ENCODE peak calls at places on chromosomes 16 and 17, in four cellular contexts. One of them, this sample, is unnamed.

GRCh38 chr17:44451016-44451415 is 52.2 kb downstream of the GPATCH8 start:
- DNase-seq in astrocyte of the spinal cord: no peak
- DNase-seq in GM12864: no peak
- DNase-seq in B cell: no peak
- DNase-seq in this sample: no peak

GRCh38 chr16:11254913-11255736 is 879 bp downstream of the SOCS1 start:
- DNase-seq in astrocyte of the spinal cord: peak; percentile 48
- DNase-seq in GM12864: no peak
- DNase-seq in B cell: peak; percentile 83
- DNase-seq in this sample: peak; percentile 52

GRCh38 chr16:52251495-52251894 is 295.4 kb downstream of the TOX3 start:
- DNase-seq in astrocyte of the spinal cord: no peak
- DNase-seq in GM12864: no peak
- DNase-seq in B cell: no peak
- DNase-seq in this sample: no peak

GRCh38 chr17:42895185-42895555 is 5.4 kb upstream of the G6PC1 start:
- DNase-seq in astrocyte of the spinal cord: peak; percentile 82
- DNase-seq in GM12864: no peak
- DNase-seq in B cell: no peak
- DNase-seq in this sample: peak; percentile 88

GRCh38 chr17:36949461-36949927 is 740 bp downstream of the AATF start:
- DNase-seq in astrocyte of the spinal cord: peak; percentile 63
- DNase-seq in GM12864: no peak
- DNase-seq in B cell: no peak
- DNase-seq in this sample: no peak

GRCh38 chr17:71842991-71843390 is 277.8 kb upstream of the SOX9 start:
- DNase-seq in astrocyte of the spinal cord: no peak
- DNase-seq in GM12864: no peak
- DNase-seq in B cell: no peak
- DNase-seq in this sample: no peak

GRCh38 chr17:50037321-50038107 is 18.4 kb upstream of the ITGA3 start:
- DNase-seq in astrocyte of the spinal cord: peak; percentile 82
- DNase-seq in GM12864: no peak
- DNase-seq in B cell: no peak
- DNase-seq in this sample: peak; percentile 78

GRCh38 chr16:85514601-85515318 is 98.4 kb upstream of the GSE1 start:
- DNase-seq in astrocyte of the spinal cord: peak; percentile 91
- DNase-seq in GM12864: no peak
- DNase-seq in B cell: no peak
- DNase-seq in this sample: peak; percentile 90

GRCh38 chr17:35051183-35051578 is 12.3 kb downstream of the RFFL start:
- DNase-seq in astrocyte of the spinal cord: no peak
- DNase-seq in GM12864: peak; percentile 76
- DNase-seq in B cell: peak; percentile 62
- DNase-seq in this sample: peak; percentile 20

GRCh38 chr17:51703364-51704341 is 443.3 kb downstream of the UTP18 start:
- DNase-seq in astrocyte of the spinal cord: peak; percentile 53
- DNase-seq in GM12864: no peak
- DNase-seq in B cell: no peak
- DNase-seq in this sample: peak; percentile 14

GRCh38 chr17:72539981-72540897 is 419.4 kb downstream of the SOX9 start:
- DNase-seq in astrocyte of the spinal cord: peak; percentile 72
- DNase-seq in GM12864: no peak
- DNase-seq in B cell: peak; percentile 49
- DNase-seq in this sample: peak; percentile 67

GRCh38 chr17:57017625-57018024 is 39.7 kb downstream of the SCPEP1 start:
- DNase-seq in astrocyte of the spinal cord: no peak
- DNase-seq in GM12864: no peak
- DNase-seq in B cell: no peak
- DNase-seq in this sample: no peak

GRCh38 chr17:82228842-82229685 is at the start of gene SLC16A3:
- DNase-seq in astrocyte of the spinal cord: peak; percentile 63
- DNase-seq in GM12864: no peak
- DNase-seq in B cell: peak; percentile 93
- DNase-seq in this sample: peak; percentile 82

GRCh38 chr17:44900894-44901293 is 1.6 kb upstream of the EFTUD2 start:
- DNase-seq in astrocyte of the spinal cord: peak; percentile 90
- DNase-seq in GM12864: no peak
- DNase-seq in B cell: no peak
- DNase-seq in this sample: peak; percentile 97

GRCh38 chr16:75789237-75789636 is 62.9 kb upstream of the CPHXL start:
- DNase-seq in astrocyte of the spinal cord: peak; percentile 62
- DNase-seq in GM12864: peak; percentile 16
- DNase-seq in B cell: peak; percentile 54
- DNase-seq in this sample: peak; percentile 67

GRCh38 chr17:6212766-6213165 is 142.6 kb downstream of the WSCD1 start:
- DNase-seq in astrocyte of the spinal cord: no peak
- DNase-seq in GM12864: no peak
- DNase-seq in B cell: no peak
- DNase-seq in this sample: no peak

GRCh38 chr16:4081577-4082021 is 34.6 kb downstream of the ADCY9 start:
- DNase-seq in astrocyte of the spinal cord: no peak
- DNase-seq in GM12864: no peak
- DNase-seq in B cell: no peak
- DNase-seq in this sample: peak; percentile 10

GRCh38 chr16:842631-843560 is 42.4 kb upstream of the GNG13 start:
- DNase-seq in astrocyte of the spinal cord: no peak
- DNase-seq in GM12864: no peak
- DNase-seq in B cell: no peak
- DNase-seq in this sample: no peak

GRCh38 chr16:9297437-9298113 is 206.1 kb downstream of the HAPSTR1 start:
- DNase-seq in astrocyte of the spinal cord: no peak
- DNase-seq in GM12864: no peak
- DNase-seq in B cell: no peak
- DNase-seq in this sample: no peak

GRCh38 chr16:7025616-7026190 is 306.9 kb upstream of the RBFOX1 start:
- DNase-seq in astrocyte of the spinal cord: no peak
- DNase-seq in GM12864: no peak
- DNase-seq in B cell: peak; percentile 2
- DNase-seq in this sample: no peak

GRCh38 chr17:3532106-3532858 is 25.3 kb downstream of the TRPV3 start:
- DNase-seq in astrocyte of the spinal cord: no peak
- DNase-seq in GM12864: no peak
- DNase-seq in B cell: no peak
- DNase-seq in this sample: no peak

GRCh38 chr17:32517982-32518381 is 31.2 kb downstream of the CDK5R1 start:
- DNase-seq in astrocyte of the spinal cord: no peak
- DNase-seq in GM12864: no peak
- DNase-seq in B cell: no peak
- DNase-seq in this sample: no peak

GRCh38 chr17:32514587-32514986 is 27.8 kb downstream of the CDK5R1 start:
- DNase-seq in astrocyte of the spinal cord: no peak
- DNase-seq in GM12864: no peak
- DNase-seq in B cell: no peak
- DNase-seq in this sample: no peak

GRCh38 chr17:32515677-32516383 is 29.0 kb downstream of the CDK5R1 start:
- DNase-seq in astrocyte of the spinal cord: no peak
- DNase-seq in GM12864: peak; percentile 77
- DNase-seq in B cell: no peak
- DNase-seq in this sample: no peak

GRCh38 chr17:32516940-32517711 is 30.3 kb downstream of the CDK5R1 start:
- DNase-seq in astrocyte of the spinal cord: no peak
- DNase-seq in GM12864: peak; percentile 74
- DNase-seq in B cell: peak; percentile 37
- DNase-seq in this sample: no peak

DNA sequence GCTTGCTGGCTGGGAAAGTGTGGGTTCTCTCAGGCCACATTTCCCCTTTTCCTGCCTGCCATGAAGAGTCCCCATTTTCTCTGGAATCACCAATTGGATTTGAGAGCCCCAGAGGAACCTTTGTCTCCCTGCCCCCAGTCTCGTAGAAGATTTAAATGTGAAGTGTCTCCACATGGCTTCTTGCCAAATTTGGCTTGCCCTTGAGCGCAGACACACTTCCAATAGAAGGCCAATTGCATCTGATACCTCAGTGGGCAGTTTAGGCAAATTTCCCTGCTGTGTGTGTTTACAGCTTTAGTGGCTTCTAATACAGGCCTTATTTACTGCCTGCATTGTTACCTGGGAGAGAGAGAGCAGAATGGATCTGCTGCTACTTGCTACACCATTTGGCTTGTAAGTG is 29.7 kb downstream of the CDK5R1 start:
- DNase-seq in astrocyte of the spinal cord: no peak
- DNase-seq in GM12864: no peak
- DNase-seq in B cell: no peak
- DNase-seq in this sample: no peak
- TF ChIP-seq CTCF in astrocyte of the spinal cord: no peak
- TF ChIP-seq CTCF in GM12864: no peak
- TF ChIP-seq CTCF in B cell: no peak
- TF ChIP-seq CTCF in this sample: no peak

DNA sequence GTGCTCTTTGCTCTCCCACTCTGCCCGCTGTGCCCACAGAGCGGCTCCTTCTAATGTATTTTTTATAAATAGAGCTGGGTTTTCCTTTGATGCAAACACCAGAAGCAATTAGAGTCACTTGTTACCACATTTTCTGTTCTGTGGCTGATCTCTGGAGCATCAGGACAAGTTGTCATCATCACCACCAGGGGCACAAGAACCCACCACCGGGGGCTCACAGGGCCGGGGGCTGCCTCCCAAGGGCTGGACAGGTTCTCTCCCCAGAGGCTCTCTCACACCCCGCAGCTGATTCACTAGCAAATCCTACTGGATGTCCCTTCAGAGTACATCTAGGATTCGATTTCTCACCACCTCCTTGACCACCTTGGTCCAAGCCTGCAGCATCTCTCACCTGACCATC is 18.5 kb downstream of the C16orf82 start:
- DNase-seq in astrocyte of the spinal cord: no peak
- DNase-seq in GM12864: no peak
- DNase-seq in B cell: no peak
- DNase-seq in this sample: no peak
- TF ChIP-seq CTCF in astrocyte of the spinal cord: no peak
- TF ChIP-seq CTCF in GM12864: no peak
- TF ChIP-seq CTCF in B cell: no peak
- TF ChIP-seq CTCF in this sample: no peak

GRCh38 chr16:74226361-74226979 is 70.1 kb upstream of the PSMD7 start:
- DNase-seq in astrocyte of the spinal cord: peak; percentile 25
- DNase-seq in GM12864: no peak
- DNase-seq in B cell: no peak
- DNase-seq in this sample: peak; percentile 40
- TF ChIP-seq CTCF in astrocyte of the spinal cord: peak; percentile 49
- TF ChIP-seq CTCF in GM12864: peak; percentile 35
- TF ChIP-seq CTCF in B cell: no peak
- TF ChIP-seq CTCF in this sample: peak; percentile 55

DNA sequence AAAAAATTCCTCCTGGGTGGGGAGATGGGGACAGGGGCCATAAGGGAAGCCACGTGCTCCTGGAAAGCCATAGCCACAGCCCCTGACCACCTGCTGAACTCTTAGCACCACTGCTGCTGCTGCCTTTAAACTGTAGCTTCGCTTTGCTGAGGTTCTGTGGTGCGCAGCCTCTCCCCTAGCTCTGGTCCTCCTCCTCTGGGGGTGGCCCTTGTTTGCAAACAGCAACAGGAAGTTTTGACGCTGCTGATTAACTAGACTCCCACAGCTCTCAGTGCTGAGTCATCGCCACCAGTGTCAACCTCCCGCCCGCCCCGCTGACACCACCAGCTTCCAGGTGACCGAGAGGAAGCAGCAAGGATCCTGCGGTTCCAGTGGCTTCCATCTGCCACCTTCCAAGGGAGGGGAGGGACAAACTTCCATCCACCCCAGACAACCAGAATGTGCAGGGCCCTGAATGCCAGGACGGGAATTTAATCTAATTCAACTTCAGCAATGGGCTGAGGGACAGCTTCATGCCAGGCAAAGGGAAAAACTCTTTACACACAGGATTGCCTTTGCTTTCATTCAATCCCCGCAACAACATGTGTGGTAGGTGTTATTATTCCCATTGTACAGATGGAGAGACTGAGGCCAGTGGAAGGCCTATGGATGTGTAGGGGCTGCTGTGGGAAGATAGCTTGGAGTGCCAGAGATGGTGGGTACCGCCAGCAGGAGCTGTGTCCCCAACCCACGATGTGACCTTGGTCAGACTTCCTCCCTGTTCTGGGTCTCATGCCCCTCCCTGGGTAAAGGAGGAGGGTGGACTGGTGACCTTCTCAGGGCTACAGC is 8.1 kb upstream of the KIFC3 start:
- DNase-seq in astrocyte of the spinal cord: peak; percentile 67
- DNase-seq in GM12864: peak; percentile 83
- DNase-seq in B cell: no peak
- DNase-seq in this sample: peak; percentile 88
- TF ChIP-seq CTCF in astrocyte of the spinal cord: no peak
- TF ChIP-seq CTCF in GM12864: no peak
- TF ChIP-seq CTCF in B cell: no peak
- TF ChIP-seq CTCF in this sample: no peak

GRCh38 chr17:38559025-38559879 is 46.5 kb downstream of the SRCIN1 start:
- DNase-seq in astrocyte of the spinal cord: no peak
- DNase-seq in GM12864: peak; percentile 57
- DNase-seq in B cell: peak; percentile 91
- DNase-seq in this sample: peak; percentile 60
- TF ChIP-seq CTCF in astrocyte of the spinal cord: no peak
- TF ChIP-seq CTCF in GM12864: peak; percentile 56
- TF ChIP-seq CTCF in B cell: peak; percentile 39
- TF ChIP-seq CTCF in this sample: no peak

GRCh38 chr17:17401271-17401781 is 75.5 kb upstream of the MED9 start:
- DNase-seq in astrocyte of the spinal cord: no peak
- DNase-seq in GM12864: no peak
- DNase-seq in B cell: no peak
- DNase-seq in this sample: no peak
- TF ChIP-seq CTCF in astrocyte of the spinal cord: no peak
- TF ChIP-seq CTCF in GM12864: peak; percentile 27
- TF ChIP-seq CTCF in B cell: no peak
- TF ChIP-seq CTCF in this sample: no peak

GRCh38 chr16:54998834-54999233 is 68.2 kb downstream of the IRX5 start:
- DNase-seq in astrocyte of the spinal cord: no peak
- DNase-seq in GM12864: no peak
- DNase-seq in B cell: no peak
- DNase-seq in this sample: no peak
- TF ChIP-seq CTCF in astrocyte of the spinal cord: no peak
- TF ChIP-seq CTCF in GM12864: no peak
- TF ChIP-seq CTCF in B cell: no peak
- TF ChIP-seq CTCF in this sample: no peak

GRCh38 chr16:30885196-30885595 is 8.7 kb downstream of the BCL7C start:
- DNase-seq in astrocyte of the spinal cord: no peak
- DNase-seq in GM12864: no peak
- DNase-seq in B cell: no peak
- DNase-seq in this sample: no peak
- TF ChIP-seq CTCF in astrocyte of the spinal cord: no peak
- TF ChIP-seq CTCF in GM12864: no peak
- TF ChIP-seq CTCF in B cell: no peak
- TF ChIP-seq CTCF in this sample: no peak

GRCh38 chr16:72814226-72814625 is 233.7 kb downstream of the ZFHX3 start:
- DNase-seq in astrocyte of the spinal cord: no peak
- DNase-seq in GM12864: no peak
- DNase-seq in B cell: no peak
- DNase-seq in this sample: no peak

GRCh38 chr16:72819345-72819744 is 228.6 kb downstream of the ZFHX3 start:
- DNase-seq in astrocyte of the spinal cord: peak; percentile 85
- DNase-seq in GM12864: no peak
- DNase-seq in B cell: no peak
- DNase-seq in this sample: peak; percentile 29

GRCh38 chr16:72815348-72816318 is 232.3 kb downstream of the ZFHX3 start:
- DNase-seq in astrocyte of the spinal cord: no peak
- DNase-seq in GM12864: peak; percentile 31
- DNase-seq in B cell: no peak
- DNase-seq in this sample: no peak

GRCh38 chr16:72821551-72821950 is 226.4 kb downstream of the ZFHX3 start:
- DNase-seq in astrocyte of the spinal cord: no peak
- DNase-seq in GM12864: no peak
- DNase-seq in B cell: no peak
- DNase-seq in this sample: no peak

GRCh38 chr16:72818286-72818845 is 229.6 kb downstream of the ZFHX3 start:
- DNase-seq in astrocyte of the spinal cord: peak; percentile 42
- DNase-seq in GM12864: no peak
- DNase-seq in B cell: no peak
- DNase-seq in this sample: no peak
- TF ChIP-seq CTCF in astrocyte of the spinal cord: peak; percentile 25
- TF ChIP-seq CTCF in GM12864: peak; percentile 49
- TF ChIP-seq CTCF in B cell: no peak
- TF ChIP-seq CTCF in this sample: peak; percentile 18

This sample was measured in fibroblast of pulmonary artery.